ENCODE peak calls at places on chromosomes 6 and 20, in seven cellular contexts. One of them, this sample, is unnamed.

GRCh38 chr6:138996524-138996923 is 8.5 kb upstream of the REPS1 start:
- DNase-seq in DND-41: no peak
- DNase-seq in bronchial epithelial cell: peak; percentile 51
- DNase-seq in choroid plexus epithelial cell: peak; percentile 62
- DNase-seq in heart left ventricle: no peak
- DNase-seq in GM12865: no peak
- DNase-seq in A549: no peak
- DNase-seq in this sample: no peak

GRCh38 chr20:36700438-36700837 is 45.5 kb downstream of the NDRG3 start:
- DNase-seq in choroid plexus epithelial cell: no peak
- DNase-seq in A549: no peak
- DNase-seq in bronchial epithelial cell: no peak
- DNase-seq in GM12865: no peak
- DNase-seq in heart left ventricle: no peak
- DNase-seq in DND-41: no peak
- DNase-seq in this sample: no peak

GRCh38 chr20:21832442-21833152 is 127.1 kb downstream of the PAX1 start:
- DNase-seq in DND-41: no peak
- DNase-seq in heart left ventricle: no peak
- DNase-seq in choroid plexus epithelial cell: no peak
- DNase-seq in A549: no peak
- DNase-seq in bronchial epithelial cell: no peak
- DNase-seq in GM12865: no peak
- DNase-seq in this sample: no peak

GRCh38 chr20:60467771-60468170 is 509.5 kb downstream of the CDH26 start:
- DNase-seq in bronchial epithelial cell: no peak
- DNase-seq in heart left ventricle: no peak
- DNase-seq in A549: no peak
- DNase-seq in DND-41: no peak
- DNase-seq in GM12865: no peak
- DNase-seq in choroid plexus epithelial cell: no peak
- DNase-seq in this sample: no peak

GRCh38 chr6:43808412-43808811 is 38.4 kb downstream of the VEGFA start:
- DNase-seq in heart left ventricle: no peak
- DNase-seq in bronchial epithelial cell: no peak
- DNase-seq in choroid plexus epithelial cell: no peak
- DNase-seq in GM12865: no peak
- DNase-seq in A549: no peak
- DNase-seq in DND-41: no peak
- DNase-seq in this sample: no peak

GRCh38 chr6:37019065-37019450 is 13.6 kb downstream of the FGD2 start:
- DNase-seq in choroid plexus epithelial cell: no peak
- DNase-seq in heart left ventricle: no peak
- DNase-seq in bronchial epithelial cell: peak; percentile 50
- DNase-seq in DND-41: no peak
- DNase-seq in A549: no peak
- DNase-seq in GM12865: no peak
- DNase-seq in this sample: no peak

GRCh38 chr6:16524380-16524707 is 236.9 kb downstream of the ATXN1 start:
- DNase-seq in bronchial epithelial cell: no peak
- DNase-seq in heart left ventricle: no peak
- DNase-seq in choroid plexus epithelial cell: peak; percentile 88
- DNase-seq in DND-41: no peak
- DNase-seq in A549: no peak
- DNase-seq in GM12865: no peak
- DNase-seq in this sample: no peak

GRCh38 chr20:62388839-62389600 is 2.1 kb downstream of the RPS21 start:
- DNase-seq in A549: no peak
- DNase-seq in bronchial epithelial cell: no peak
- DNase-seq in heart left ventricle: no peak
- DNase-seq in DND-41: no peak
- DNase-seq in GM12865: no peak
- DNase-seq in choroid plexus epithelial cell: no peak
- DNase-seq in this sample: no peak

GRCh38 chr6:41781302-41781711 is 725 bp downstream of the PRICKLE4 start:
- DNase-seq in choroid plexus epithelial cell: no peak
- DNase-seq in A549: no peak
- DNase-seq in GM12865: no peak
- DNase-seq in bronchial epithelial cell: no peak
- DNase-seq in heart left ventricle: peak; percentile 57
- DNase-seq in DND-41: no peak
- DNase-seq in this sample: no peak

GRCh38 chr20:20887593-20888272 is 175.3 kb upstream of the RALGAPA2 start:
- DNase-seq in GM12865: no peak
- DNase-seq in bronchial epithelial cell: no peak
- DNase-seq in A549: no peak
- DNase-seq in choroid plexus epithelial cell: no peak
- DNase-seq in heart left ventricle: no peak
- DNase-seq in DND-41: no peak
- DNase-seq in this sample: no peak

GRCh38 chr6:3294921-3295871 is 36.4 kb downstream of the PSMG4 start:
- DNase-seq in bronchial epithelial cell: no peak
- DNase-seq in DND-41: no peak
- DNase-seq in heart left ventricle: no peak
- DNase-seq in choroid plexus epithelial cell: no peak
- DNase-seq in A549: peak; percentile 16
- DNase-seq in GM12865: no peak
- DNase-seq in this sample: no peak

GRCh38 chr20:38995536-38996044 is 33.4 kb downstream of the DHX35 start:
- DNase-seq in bronchial epithelial cell: no peak
- DNase-seq in DND-41: no peak
- DNase-seq in heart left ventricle: no peak
- DNase-seq in GM12865: no peak
- DNase-seq in choroid plexus epithelial cell: no peak
- DNase-seq in A549: no peak
- DNase-seq in this sample: no peak

GRCh38 chr6:568954-569523 is 87.9 kb downstream of the HUS1B start:
- DNase-seq in DND-41: no peak
- DNase-seq in GM12865: peak; percentile 30
- DNase-seq in A549: no peak
- DNase-seq in choroid plexus epithelial cell: no peak
- DNase-seq in heart left ventricle: no peak
- DNase-seq in bronchial epithelial cell: no peak
- DNase-seq in this sample: no peak

GRCh38 chr6:18293192-18293904 is 29.0 kb upstream of the DEK start:
- DNase-seq in DND-41: no peak
- DNase-seq in choroid plexus epithelial cell: peak; percentile 10
- DNase-seq in GM12865: no peak
- DNase-seq in heart left ventricle: no peak
- DNase-seq in bronchial epithelial cell: peak; percentile 15
- DNase-seq in A549: peak; percentile 37
- DNase-seq in this sample: peak; percentile 59

GRCh38 chr20:10381477-10381876 is 52.5 kb downstream of the MKKS start:
- DNase-seq in DND-41: no peak
- DNase-seq in bronchial epithelial cell: no peak
- DNase-seq in A549: peak; percentile 56
- DNase-seq in heart left ventricle: no peak
- DNase-seq in GM12865: peak; percentile 12
- DNase-seq in choroid plexus epithelial cell: no peak
- DNase-seq in this sample: no peak
- TF ChIP-seq CTCF in DND-41: peak; percentile 24
- TF ChIP-seq CTCF in bronchial epithelial cell: no peak
- TF ChIP-seq CTCF in A549: peak; percentile 54
- TF ChIP-seq CTCF in heart left ventricle: no peak
- TF ChIP-seq CTCF in GM12865: no peak
- TF ChIP-seq CTCF in choroid plexus epithelial cell: no peak
- TF ChIP-seq CTCF in this sample: peak; percentile 16

DNA sequence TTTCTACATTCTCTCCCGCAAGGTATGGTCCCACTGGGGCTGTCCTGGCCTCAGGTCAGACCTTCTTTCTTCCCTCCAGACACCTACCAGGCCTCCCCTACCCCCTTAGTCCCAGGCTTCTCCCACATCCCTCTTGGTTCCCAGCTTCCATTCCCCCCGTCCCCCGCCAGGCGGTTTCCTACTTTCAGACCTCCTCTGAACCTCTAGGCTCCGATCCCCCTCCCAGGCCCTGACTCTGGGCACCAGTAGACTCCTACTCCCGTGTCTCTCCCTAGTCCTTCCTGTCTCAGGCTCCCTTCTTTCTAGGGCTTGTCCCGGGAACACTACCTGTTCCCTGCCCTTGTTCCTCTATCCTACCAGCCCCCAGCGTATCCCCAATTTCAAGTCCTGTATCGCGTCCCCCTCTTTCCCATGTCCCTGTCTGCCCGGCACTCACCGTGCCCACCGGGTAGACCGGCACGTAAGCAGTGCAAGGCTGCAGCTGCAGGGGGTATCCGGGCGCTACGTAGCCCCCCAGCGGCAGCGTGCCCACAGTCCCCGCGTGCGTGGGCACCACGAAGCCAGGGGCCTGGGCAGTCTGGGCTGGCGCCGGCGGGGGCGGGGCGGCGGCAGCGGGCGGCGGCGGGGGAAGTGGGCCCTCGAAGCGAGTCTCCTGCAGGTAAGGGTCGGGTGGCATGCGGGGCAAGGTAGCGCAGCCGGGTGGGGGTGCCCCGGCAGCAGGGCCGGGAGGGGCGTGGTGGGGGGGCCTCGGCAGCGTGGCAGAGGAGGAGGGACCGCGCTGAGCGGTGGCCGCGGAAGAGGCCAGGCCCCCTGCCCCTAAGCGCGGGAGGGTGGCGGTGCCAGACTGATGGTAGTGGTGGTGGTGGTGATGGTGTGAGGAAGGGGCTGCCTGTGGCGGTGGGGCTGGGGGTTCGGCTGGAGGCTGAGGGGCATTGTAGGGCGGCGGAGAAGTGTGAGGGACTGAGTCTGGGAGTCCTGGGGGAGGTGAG is 1.5 kb downstream of the PRRT1 start:
- DNase-seq in heart left ventricle: no peak
- DNase-seq in DND-41: no peak
- DNase-seq in GM12865: no peak
- DNase-seq in choroid plexus epithelial cell: no peak
- DNase-seq in A549: no peak
- DNase-seq in bronchial epithelial cell: no peak
- DNase-seq in this sample: no peak
- H3K4me3 ChIP-seq in heart left ventricle: peak overlapping the region; percentile 69
- H3K4me3 ChIP-seq in DND-41: no peak overlapping the region
- H3K4me3 ChIP-seq in GM12865: no peak overlapping the region
- H3K4me3 ChIP-seq in choroid plexus epithelial cell: no peak overlapping the region
- H3K4me3 ChIP-seq in A549: no peak overlapping the region
- H3K4me3 ChIP-seq in bronchial epithelial cell: no peak overlapping the region
- H3K4me3 ChIP-seq in this sample: no peak overlapping the region

GRCh38 chr6:27720607-27721580 is 191.3 kb downstream of the OR2B2 start:
- DNase-seq in heart left ventricle: no peak
- DNase-seq in DND-41: no peak
- DNase-seq in bronchial epithelial cell: peak; percentile 82
- DNase-seq in GM12865: peak; percentile 85
- DNase-seq in A549: peak; percentile 89
- DNase-seq in choroid plexus epithelial cell: peak; percentile 62
- DNase-seq in this sample: no peak
- TF ChIP-seq CTCF in heart left ventricle: no peak
- TF ChIP-seq CTCF in DND-41: no peak
- TF ChIP-seq CTCF in bronchial epithelial cell: no peak
- TF ChIP-seq CTCF in GM12865: no peak
- TF ChIP-seq CTCF in A549: peak; percentile 12
- TF ChIP-seq CTCF in choroid plexus epithelial cell: peak; percentile 10
- TF ChIP-seq CTCF in this sample: no peak

DNA sequence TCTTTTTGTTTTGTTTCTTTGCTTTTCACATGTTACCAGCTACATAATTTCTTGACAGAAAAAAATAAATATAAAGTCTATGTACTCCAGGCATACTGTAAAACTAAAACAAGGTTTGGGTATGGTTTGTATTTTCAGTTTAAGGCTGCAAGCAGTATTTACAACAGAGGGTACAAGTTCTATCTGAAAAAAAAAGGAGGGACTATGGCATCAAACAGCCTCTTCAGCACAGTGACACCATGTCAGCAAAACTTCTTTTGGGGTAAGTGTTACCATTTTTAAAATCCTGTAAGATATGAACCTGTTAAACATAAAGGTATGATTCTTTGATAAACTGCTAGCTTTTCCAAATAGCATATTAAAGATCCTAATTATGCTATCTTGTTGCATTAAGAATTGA is 393 bp downstream of the RUNX2 start:
- DNase-seq in heart left ventricle: no peak
- DNase-seq in bronchial epithelial cell: no peak
- DNase-seq in A549: no peak
- DNase-seq in GM12865: no peak
- DNase-seq in choroid plexus epithelial cell: no peak
- DNase-seq in DND-41: no peak
- DNase-seq in this sample: no peak
- H3K4me3 ChIP-seq in heart left ventricle: peak overlapping the region; percentile 48
- H3K4me3 ChIP-seq in bronchial epithelial cell: no peak overlapping the region
- H3K4me3 ChIP-seq in A549: no peak overlapping the region
- H3K4me3 ChIP-seq in GM12865: no peak overlapping the region
- H3K4me3 ChIP-seq in choroid plexus epithelial cell: peak overlapping the region; percentile 30
- H3K4me3 ChIP-seq in DND-41: no peak overlapping the region
- H3K4me3 ChIP-seq in this sample: no peak overlapping the region

GRCh38 chr6:159168536-159169192 is 536 bp upstream of the FNDC1 start:
- DNase-seq in GM12865: no peak
- DNase-seq in A549: peak; percentile 48
- DNase-seq in heart left ventricle: peak; percentile 61
- DNase-seq in choroid plexus epithelial cell: no peak
- DNase-seq in bronchial epithelial cell: no peak
- DNase-seq in DND-41: no peak
- DNase-seq in this sample: no peak
- TF ChIP-seq CTCF in GM12865: no peak
- TF ChIP-seq CTCF in A549: no peak
- TF ChIP-seq CTCF in heart left ventricle: peak; percentile 19
- TF ChIP-seq CTCF in choroid plexus epithelial cell: peak; percentile 32
- TF ChIP-seq CTCF in bronchial epithelial cell: no peak
- TF ChIP-seq CTCF in DND-41: no peak
- TF ChIP-seq CTCF in this sample: peak; percentile 57

This sample was measured in AG09309.